ENCODE peak calls at places on chromosome 3, in four cellular contexts. K is HCT116, E is K562, W is H1. N is an unnamed sample.

GRCh38 chr3:121584418-121584817 is 8.8 kb upstream of the FBXO40 start:
- DNase-seq in W (no peak), K (no peak), E (no peak), N (no peak)

GRCh38 chr3:187063286-187064081 is 75.8 kb downstream of the RPL39L start:
- DNase-seq in W (no peak), E (no peak), K (no peak), N (peak)

GRCh38 chr3:194274424-194275085 is 76.6 kb downstream of the CPN2 start:
- DNase-seq in E (no peak), W (no peak), K (peak), N (no peak)

GRCh38 chr3:197224034-197224444 is 74.4 kb downstream of the DLG1 start:
- DNase-seq in W (no peak), E (peak), K (peak), N (peak)

GRCh38 chr3:135504084-135504685 is 461.3 kb upstream of the PPP2R3A start:
- DNase-seq in E (no peak), W (no peak), K (no peak), N (no peak)

GRCh38 chr3:10260211-10260701 is 12.0 kb downstream of the TATDN2 start:
- DNase-seq in K (no peak), W (no peak), E (no peak), N (no peak)

GRCh38 chr3:59056706-59057105 is 6.9 kb upstream of the CFAP20DC start:
- DNase-seq in W (no peak), E (no peak), K (no peak), N (no peak)

GRCh38 chr3:29382399-29382798 is 101.5 kb downstream of the RBMS3 start:
- DNase-seq in W (no peak), K (no peak), E (no peak), N (no peak)

GRCh38 chr3:77412591-77412990 is 372.7 kb downstream of the ROBO2 start:
- DNase-seq in E (no peak), K (no peak), W (no peak), N (no peak)

GRCh38 chr3:186967686-186968085 is 37.4 kb downstream of the ST6GAL1 start:
- DNase-seq in K (no peak), E (no peak), W (no peak), N (no peak)

GRCh38 chr3:156010829-156011228 is 109.5 kb upstream of the KCNAB1 start:
- DNase-seq in K (peak), E (peak), W (no peak), N (peak)

GRCh38 chr3:27686642-27687041 is 35.5 kb downstream of the EOMES start:
- DNase-seq in E (no peak), W (no peak), K (no peak), N (no peak)

GRCh38 chr3:173191611-173192010 is 50.6 kb upstream of the SPATA16 start:
- DNase-seq in E (no peak), W (no peak), K (no peak), N (no peak)

GRCh38 chr3:78737988-78738387 is 1029.8 kb downstream of the ROBO1 start:
- DNase-seq in W (no peak), E (no peak), K (no peak), N (no peak)

GRCh38 chr3:46988616-46989015 is 9.2 kb downstream of the NBEAL2 start:
- DNase-seq in K (no peak), W (no peak), E (no peak), N (no peak)

GRCh38 chr3:10244004-10244403 is 4.3 kb upstream of the TATDN2 start:
- DNase-seq in K (no peak), W (no peak), E (no peak), N (no peak)

GRCh38 chr3:128394033-128394432 is 72.7 kb downstream of the DNAJB8 start:
- DNase-seq in W (no peak), K (no peak), E (no peak), N (no peak)

GRCh38 chr3:12451481-12451880 is 32.8 kb upstream of the TSEN2 start:
- DNase-seq in W (no peak), E (no peak), K (no peak), N (no peak)

GRCh38 chr3:13013994-13014754 is 59.1 kb downstream of the IQSEC1 start:
- DNase-seq in E (no peak), K (no peak), W (no peak), N (no peak)

GRCh38 chr3:126356373-126357298 is 572 bp downstream of the KLF15 start:
- DNase-seq in E (no peak), W (no peak), K (no peak), N (no peak)

GRCh38 chr3:187042062-187042745 is 97.1 kb downstream of the RPL39L start:
- DNase-seq in K (no peak), E (no peak), W (no peak), N (no peak)

GRCh38 chr3:29646042-29646441 is 365.2 kb downstream of the RBMS3 start:
- DNase-seq in W (no peak), K (no peak), E (no peak), N (no peak)

GRCh38 chr3:10017636-10018292 is 8.5 kb upstream of the FANCD2 start:
- DNase-seq in E (no peak), K (no peak), W (no peak), N (no peak)

GRCh38 chr3:126319701-126320295 is 37.4 kb downstream of the KLF15 start:
- DNase-seq in E (no peak), K (no peak), W (no peak), N (no peak)

GRCh38 chr3:107938128-107938527 is 152.7 kb downstream of the CD47 start:
- DNase-seq in W (no peak), K (peak), E (peak), N (peak)

GRCh38 chr3:61561374-61562041 is at the start of gene PTPRG:
- DNase-seq in E (no peak), K (peak), W (peak), N (peak)

GRCh38 chr3:128143496-128143895 is 9.8 kb upstream of the EEFSEC start:
- DNase-seq in W (no peak), E (no peak), K (no peak), N (no peak)

GRCh38 chr3:72968280-72968679 is 28.3 kb upstream of the PPP4R2 start:
- DNase-seq in K (no peak), W (no peak), E (no peak), N (peak)

GRCh38 chr3:127448161-127448561 is 142.4 kb downstream of the TPRA1 start:
- DNase-seq in W (no peak), K (no peak), E (no peak), N (no peak)

GRCh38 chr3:78754066-78754743 is 1013.6 kb downstream of the ROBO1 start:
- DNase-seq in W (no peak), E (no peak), K (no peak), N (peak)

GRCh38 chr3:120642368-120642948 is 39.6 kb downstream of the HGD start:
- DNase-seq in W (no peak), K (no peak), E (peak), N (no peak)

GRCh38 chr3:128190501-128190900 is 37.2 kb downstream of the EEFSEC start:
- DNase-seq in E (peak), W (no peak), K (no peak), N (no peak)

GRCh38 chr3:33211444-33211843 is 7.2 kb downstream of the SUSD5 start:
- DNase-seq in W (no peak), K (peak), E (no peak), N (no peak)

DNA sequence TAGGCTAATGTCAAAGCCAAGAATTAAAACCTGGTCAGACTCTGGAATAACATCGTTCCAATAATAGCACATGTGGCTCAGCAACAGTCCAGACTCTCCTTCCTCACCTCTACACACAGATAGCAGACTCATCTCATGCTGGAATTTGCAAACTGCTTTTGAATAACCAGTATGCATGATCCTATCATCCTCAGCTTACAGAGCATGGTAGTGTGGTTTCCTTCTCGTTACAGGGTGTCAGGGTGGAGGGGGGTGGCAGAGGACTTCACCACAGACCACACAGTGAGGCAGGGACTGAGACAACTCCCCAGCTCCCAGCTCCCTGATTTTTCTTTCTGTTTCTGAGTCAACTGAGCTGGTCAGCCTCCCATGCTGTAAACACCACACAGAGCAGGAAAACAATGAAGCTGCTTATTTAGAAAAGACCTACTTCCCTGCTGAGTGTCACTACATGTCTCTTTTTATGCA is 101.6 kb downstream of the RPL22L1 start:
- DNase-seq in K (no peak), W (no peak), E (no peak), N (no peak)
- TF ChIP-seq FOSL1 in K (no peak), W (no peak), E (peak), N (no peak)

GRCh38 chr3:39281533-39281932 is 1.7 kb upstream of the CX3CR1 start:
- DNase-seq in E (no peak), W (no peak), K (no peak), N (no peak)
- TF ChIP-seq FOSL1 in E (no peak), W (no peak), K (no peak), N (no peak)

GRCh38 chr3:71444028-71444860 is 139.3 kb downstream of the FOXP1 start:
- DNase-seq in W (no peak), E (peak), K (no peak), N (no peak)

GRCh38 chr3:71442648-71443047 is 140.9 kb downstream of the FOXP1 start:
- DNase-seq in E (no peak), K (no peak), W (no peak), N (no peak)

GRCh38 chr3:71444861-71445259 is 138.7 kb downstream of the FOXP1 start:
- DNase-seq in E (no peak), K (no peak), W (no peak), N (no peak)

GRCh38 chr3:71441925-71442620 is 141.5 kb downstream of the FOXP1 start:
- DNase-seq in K (no peak), E (no peak), W (no peak), N (no peak)

GRCh38 chr3:71443332-71443731 is 140.2 kb downstream of the FOXP1 start:
- DNase-seq in E (no peak), K (no peak), W (no peak), N (no peak)
- TF ChIP-seq FOSL1 in E (no peak), K (no peak), W (no peak), N (no peak)

DNA sequence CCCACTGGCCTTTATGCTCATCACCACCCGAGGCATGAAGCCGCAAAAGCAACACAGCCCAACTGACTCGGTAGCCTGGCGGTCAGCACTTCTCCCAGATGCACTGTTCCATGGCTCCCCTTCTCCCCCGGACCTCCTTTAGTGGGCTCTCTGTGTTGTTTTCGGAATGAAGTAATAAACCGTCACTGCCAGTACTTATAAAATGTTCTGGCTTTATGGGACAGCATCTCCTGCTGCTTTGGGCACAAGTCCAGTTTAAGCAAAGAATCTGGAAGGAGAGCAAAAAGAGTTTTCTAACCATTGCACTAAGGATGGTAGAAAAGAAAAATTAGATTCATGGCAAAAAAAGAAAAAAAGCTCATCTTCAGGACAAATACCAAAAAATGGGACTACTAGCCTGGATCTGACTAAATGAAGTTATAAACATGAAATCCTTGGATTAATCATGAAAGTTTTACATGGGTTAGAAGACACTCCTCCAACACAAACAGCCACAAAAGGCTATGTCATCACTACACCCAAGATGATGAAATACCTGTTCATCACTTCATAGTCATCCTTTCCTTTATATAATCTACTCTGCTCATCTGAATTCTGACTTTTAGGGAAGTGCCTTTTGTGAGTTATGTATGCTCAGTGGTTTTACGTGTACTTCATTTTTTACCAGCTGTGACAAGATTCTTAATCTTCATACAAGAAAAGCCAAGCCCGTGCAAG is 89.5 kb upstream of the UBE2E2 start:
- DNase-seq in E (no peak), K (no peak), W (no peak), N (no peak)
- TF ChIP-seq FOSL1 in E (peak), K (no peak), W (no peak), N (no peak)

DNA sequence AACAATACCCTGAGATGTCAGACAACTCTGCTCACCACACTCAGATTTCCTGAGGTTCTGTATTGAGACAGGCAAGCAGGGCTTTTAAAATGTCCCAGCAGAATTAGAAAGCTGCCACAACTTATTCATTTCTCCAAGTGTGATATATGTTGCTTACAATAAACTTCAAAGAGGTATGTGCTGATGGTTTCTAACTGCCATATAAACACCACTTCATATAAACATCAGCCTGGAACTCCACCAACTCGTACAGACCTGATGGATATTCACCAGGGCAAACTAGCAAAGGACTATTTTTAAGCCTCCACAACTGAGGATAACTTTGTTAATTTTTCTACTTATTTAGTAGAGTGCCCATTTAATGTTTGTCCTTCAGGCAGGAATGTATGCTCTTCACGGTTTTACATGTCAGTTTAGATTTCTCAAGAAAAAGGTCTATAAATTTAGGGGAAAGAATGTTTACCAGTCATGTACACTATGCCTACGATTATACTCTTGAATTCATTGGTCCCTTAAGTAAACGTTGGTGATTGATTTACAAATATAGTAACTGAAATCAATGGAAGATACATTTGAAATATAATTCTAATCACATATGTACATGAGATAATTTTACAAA is 109.6 kb upstream of the ABI3BP start:
- DNase-seq in W (no peak), K (no peak), E (no peak), N (no peak)
- TF ChIP-seq FOSL1 in W (no peak), K (no peak), E (no peak), N (no peak)

GRCh38 chr3:52068730-52069129 is 12.4 kb upstream of the DUSP7 start:
- DNase-seq in K (no peak), W (no peak), E (no peak), N (peak)

GRCh38 chr3:52069135-52069534 is 12.8 kb upstream of the DUSP7 start:
- DNase-seq in K (no peak), W (no peak), E (no peak), N (no peak)

GRCh38 chr3:52069891-52070290 is 13.5 kb upstream of the DUSP7 start:
- DNase-seq in W (no peak), K (no peak), E (no peak), N (no peak)

GRCh38 chr3:52067046-52067445 is 10.7 kb upstream of the DUSP7 start:
- DNase-seq in K (no peak), W (no peak), E (no peak), N (no peak)

DNA sequence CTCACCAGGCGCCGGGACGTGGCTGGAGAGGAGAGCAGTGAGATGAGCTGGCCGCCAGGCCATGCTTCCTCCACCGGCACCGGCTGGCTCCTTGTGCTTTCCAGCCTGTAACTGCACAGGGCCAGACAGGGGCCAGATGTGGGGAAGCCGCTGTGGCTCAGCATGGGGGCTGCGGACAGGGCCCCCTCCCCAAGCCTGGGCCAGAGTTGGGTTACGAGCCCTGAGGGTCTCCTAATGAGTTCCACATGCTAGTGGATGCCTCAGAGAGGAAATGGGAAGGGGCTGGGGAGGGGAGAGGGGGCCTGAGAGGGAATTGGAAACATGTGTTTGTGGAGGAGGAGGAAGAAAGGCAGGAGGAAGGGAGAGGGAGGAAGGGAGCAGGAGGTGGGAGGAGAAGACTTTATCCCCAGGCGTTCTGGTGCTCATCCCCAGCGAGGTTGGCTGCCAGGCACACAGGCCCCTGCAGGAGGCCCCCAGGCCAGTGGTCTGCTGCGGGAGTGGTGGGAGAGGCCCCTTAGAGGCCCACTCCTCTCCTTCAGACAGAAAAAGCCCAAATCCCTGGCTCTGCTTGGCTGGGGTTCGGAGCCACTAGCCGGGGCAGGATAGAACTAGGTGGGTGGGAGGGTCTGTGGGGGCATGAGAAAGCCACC is 11.8 kb upstream of the DUSP7 start:
- DNase-seq in K (no peak), W (no peak), E (no peak), N (no peak)
- TF ChIP-seq FOSL1 in K (no peak), W (no peak), E (no peak), N (no peak)

GRCh38 chr3:169594402-169594801 is 69.1 kb downstream of the MECOM start:
- DNase-seq in K (no peak), E (no peak), W (no peak), N (no peak)
- TF ChIP-seq FOSL1 in K (no peak), E (no peak), W (no peak), N (no peak)